ENCODE peak calls at places on chromosomes 2 and 18, in six cellular contexts. B is neuronal stem cell; X is CD8-positive, alpha-beta memory T cell; P is Peyer's patch; R is adrenal gland; M is mesendoderm. D is an unnamed sample.

GRCh38 chr2:71634571-71634970 is 181.2 kb downstream of the DYSF start:
- DNase-seq in B (no peak), X (no peak), P (no peak), R (no peak), M (no peak), D (no peak)

GRCh38 chr18:36493349-36494281 is 196.1 kb downstream of the FHOD3 start:
- DNase-seq in B (no peak), X (no peak), P (no peak), R (no peak), M (peak), D (peak)

GRCh38 chr2:48572797-48573196 is 42.8 kb downstream of the STON1 start:
- DNase-seq in B (no peak), X (no peak), P (no peak), R (no peak), M (peak), D (no peak)

GRCh38 chr2:232549655-232550350 is 554 bp downstream of the TIGD1 start:
- DNase-seq in B (no peak), X (no peak), P (no peak), R (peak), M (no peak), D (no peak)

GRCh38 chr18:79874553-79875530 is 76.6 kb downstream of the SLC66A2 start:
- DNase-seq in B (no peak), X (no peak), P (no peak), R (no peak), M (no peak), D (no peak)

GRCh38 chr18:36199691-36200295 is 12.5 kb downstream of the MOCOS start:
- DNase-seq in B (no peak), X (no peak), P (no peak), R (no peak), M (no peak), D (no peak)

GRCh38 chr2:239736358-239737143 is 288.6 kb downstream of the NDUFA10 start:
- DNase-seq in B (no peak), X (no peak), P (no peak), R (no peak), M (peak), D (no peak)

GRCh38 chr2:121086450-121086849 is 198.6 kb downstream of the TFCP2L1 start:
- DNase-seq in B (no peak), X (no peak), P (no peak), R (no peak), M (no peak), D (no peak)

GRCh38 chr18:62450546-62451395 is 72.1 kb upstream of the ZCCHC2 start:
- DNase-seq in B (no peak), X (no peak), P (peak), R (peak), M (peak), D (peak)

GRCh38 chr2:137865954-137866540 is 98.2 kb upstream of the HNMT start:
- DNase-seq in B (peak), X (peak), P (no peak), R (no peak), M (peak), D (peak)

GRCh38 chr2:177332041-177332991 is 60.3 kb upstream of the AGPS start:
- DNase-seq in B (peak), X (peak), P (no peak), R (peak), M (peak), D (peak)

GRCh38 chr2:2524340-2524941 is 193.4 kb upstream of the MYT1L start:
- DNase-seq in B (no peak), X (no peak), P (no peak), R (no peak), M (no peak), D (no peak)

GRCh38 chr18:49784427-49785185 is 28.7 kb downstream of the ACAA2 start:
- DNase-seq in B (no peak), X (no peak), P (no peak), R (no peak), M (no peak), D (no peak)

GRCh38 chr2:20467789-20468548 is 21.1 kb downstream of the RHOB start:
- DNase-seq in B (no peak), X (no peak), P (no peak), R (no peak), M (no peak), D (no peak)

GRCh38 chr2:135657806-135658582 is 83.7 kb upstream of the UBXN4 start:
- DNase-seq in B (no peak), X (peak), P (no peak), R (no peak), M (no peak), D (peak)

GRCh38 chr2:43402002-43402401 is 175.6 kb upstream of the ZFP36L2 start:
- DNase-seq in B (no peak), X (no peak), P (no peak), R (no peak), M (no peak), D (no peak)

GRCh38 chr2:173750332-173750731 is 214.8 kb downstream of the SP3 start:
- DNase-seq in B (peak), X (no peak), P (no peak), R (no peak), M (peak), D (no peak)

GRCh38 chr18:43870626-43871025 is 593.3 kb upstream of the SYT4 start:
- DNase-seq in B (no peak), X (no peak), P (no peak), R (no peak), M (no peak), D (no peak)

GRCh38 chr2:174692256-174692830 is 71.9 kb downstream of the CHRNA1 start:
- DNase-seq in B (no peak), X (no peak), P (no peak), R (peak), M (no peak), D (no peak)

GRCh38 chr18:79852561-79853302 is 55.0 kb downstream of the KCNG2 start:
- DNase-seq in B (no peak), X (no peak), P (peak), R (no peak), M (no peak), D (no peak)

GRCh38 chr2:3117650-3118216 is 259.9 kb downstream of the EIPR1 start:
- DNase-seq in B (no peak), X (no peak), P (no peak), R (no peak), M (no peak), D (no peak)

GRCh38 chr2:26245810-26246209 is 1.1 kb downstream of the HADHB start:
- DNase-seq in B (no peak), X (no peak), P (no peak), R (no peak), M (peak), D (peak)

GRCh38 chr2:151808258-151809072 is 19.8 kb downstream of the ARL5A start:
- DNase-seq in B (no peak), X (peak), P (no peak), R (no peak), M (no peak), D (peak)

GRCh38 chr2:172095905-172096660 is 6.6 kb downstream of the DLX2 start:
- DNase-seq in B (peak), X (peak), P (peak), R (no peak), M (peak), D (no peak)

GRCh38 chr2:235371018-235371417 is 122.8 kb upstream of the AGAP1 start:
- DNase-seq in B (no peak), X (no peak), P (no peak), R (no peak), M (no peak), D (no peak)

GRCh38 chr18:71105078-71105819 is 816.4 kb downstream of the SOCS6 start:
- DNase-seq in B (no peak), X (no peak), P (no peak), R (no peak), M (no peak), D (no peak)

DNA sequence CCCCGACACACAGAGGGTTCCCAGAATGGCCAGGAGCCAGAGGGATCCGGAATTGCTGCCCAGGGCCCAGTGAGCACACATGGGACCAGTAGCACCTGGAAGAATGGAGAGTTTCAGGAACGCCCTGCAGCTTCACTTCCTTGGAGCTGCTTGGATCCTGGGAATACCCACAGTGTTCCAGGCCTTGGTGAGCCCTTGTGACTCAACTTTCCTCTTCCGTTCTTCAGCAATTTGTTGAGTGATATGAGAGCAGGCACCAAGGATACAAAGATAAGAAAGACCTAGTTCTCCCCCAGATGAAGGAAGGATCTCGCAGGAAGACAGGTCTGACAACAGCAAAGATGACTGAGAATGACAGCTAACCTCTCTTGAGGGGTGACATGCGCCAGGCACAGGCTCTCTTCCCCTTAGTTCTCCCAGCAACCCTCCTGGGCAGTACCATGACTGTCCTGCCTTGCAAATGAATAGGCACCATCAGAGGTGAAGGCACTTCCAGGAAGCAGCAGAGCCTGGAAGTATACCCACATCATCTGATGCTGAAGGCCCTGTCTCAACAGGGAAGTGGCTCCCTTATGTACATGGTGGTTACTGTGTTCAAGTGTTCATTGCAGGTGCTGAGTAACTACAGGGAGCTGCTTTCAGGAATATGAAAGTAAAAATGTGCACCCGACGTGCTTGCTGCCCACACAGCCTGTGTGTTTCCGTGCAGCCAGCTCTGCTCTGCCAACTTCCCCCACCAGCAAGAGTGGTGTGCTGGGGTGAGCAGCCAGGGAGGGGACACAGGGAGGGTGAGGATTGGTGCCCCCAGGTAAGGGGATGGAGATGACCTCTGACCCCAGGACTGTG is 116.2 kb downstream of the STPG4 start:
- DNase-seq in B (no peak), X (no peak), P (no peak), R (no peak), M (no peak), D (no peak)
- H3K27ac ChIP-seq in B (no peak), X (no peak), P (no peak), R (peak), M (no peak), D (peak)

GRCh38 chr2:60873381-60873780 is 8.0 kb upstream of the REL start:
- DNase-seq in B (no peak), X (no peak), P (no peak), R (no peak), M (no peak), D (no peak)
- H3K27ac ChIP-seq in B (no peak), X (no peak), P (no peak), R (no peak), M (no peak), D (no peak)

GRCh38 chr18:59085797-59086196 is 53.9 kb upstream of the SEC11C start:
- DNase-seq in B (no peak), X (no peak), P (no peak), R (no peak), M (no peak), D (no peak)
- H3K27ac ChIP-seq in B (no peak), X (no peak), P (no peak), R (no peak), M (no peak), D (no peak)

GRCh38 chr18:23835076-23835475 is 145.8 kb downstream of the LAMA3 start:
- DNase-seq in B (no peak), X (no peak), P (no peak), R (no peak), M (no peak), D (no peak)
- H3K27ac ChIP-seq in B (no peak), X (no peak), P (no peak), R (no peak), M (no peak), D (no peak)

DNA sequence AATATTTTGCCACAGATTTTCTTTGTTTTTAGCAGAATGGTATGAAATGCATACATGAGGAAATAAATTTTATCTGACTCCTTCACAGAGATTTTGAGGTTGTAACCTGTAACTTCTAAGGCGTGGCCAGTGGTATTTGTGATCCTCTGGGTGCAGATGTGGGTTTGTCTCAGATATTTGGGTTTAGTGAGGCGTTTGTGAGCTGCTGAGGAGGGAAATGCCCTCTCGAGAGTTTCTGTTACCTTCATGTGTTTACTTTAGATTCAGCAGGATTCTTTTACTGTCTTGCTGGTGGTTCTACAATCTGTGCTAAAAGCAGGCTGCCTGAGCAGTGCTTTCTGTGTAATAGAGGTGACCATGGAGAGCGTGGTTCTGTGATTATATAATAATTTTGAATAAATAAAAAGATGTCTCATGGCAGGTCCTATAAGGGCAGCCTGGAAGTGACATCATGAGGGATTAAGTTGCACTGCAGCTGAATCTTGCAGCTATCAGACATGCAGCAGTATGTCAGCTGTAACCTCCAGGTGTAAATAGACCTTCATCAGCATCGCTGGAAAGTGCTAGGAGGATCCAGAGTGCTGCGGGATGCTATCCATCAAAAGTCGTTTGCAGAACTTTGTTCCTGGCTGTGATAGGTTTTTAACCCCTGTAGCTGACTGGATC is 34.2 kb downstream of the TANC1 start:
- DNase-seq in B (no peak), X (no peak), P (no peak), R (no peak), M (no peak), D (no peak)
- H3K27ac ChIP-seq in B (no peak), X (no peak), P (no peak), R (no peak), M (no peak), D (no peak)

DNA sequence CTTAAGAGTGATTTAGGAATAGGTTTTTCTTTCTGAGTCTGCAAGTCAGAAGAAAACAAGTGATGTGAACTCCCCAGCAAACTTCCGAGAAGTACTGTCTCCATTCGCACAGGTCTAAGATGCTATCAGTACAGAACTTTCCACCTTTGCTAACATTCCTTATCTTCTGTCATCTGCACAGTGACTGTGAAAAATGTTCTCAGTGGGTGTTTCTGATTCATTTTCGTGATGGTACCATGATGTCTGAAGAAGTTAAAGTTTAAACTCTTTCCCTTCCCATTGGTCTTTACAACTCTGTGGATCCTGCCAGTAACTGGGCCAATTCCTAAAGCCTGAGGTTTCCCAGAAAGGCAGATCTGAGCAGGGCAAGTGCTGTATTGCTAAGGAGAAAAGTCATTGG is 232.5 kb downstream of the OSR1 start:
- DNase-seq in B (no peak), X (no peak), P (no peak), R (no peak), M (no peak), D (no peak)
- H3K27ac ChIP-seq in B (no peak), X (no peak), P (no peak), R (no peak), M (no peak), D (no peak)

DNA sequence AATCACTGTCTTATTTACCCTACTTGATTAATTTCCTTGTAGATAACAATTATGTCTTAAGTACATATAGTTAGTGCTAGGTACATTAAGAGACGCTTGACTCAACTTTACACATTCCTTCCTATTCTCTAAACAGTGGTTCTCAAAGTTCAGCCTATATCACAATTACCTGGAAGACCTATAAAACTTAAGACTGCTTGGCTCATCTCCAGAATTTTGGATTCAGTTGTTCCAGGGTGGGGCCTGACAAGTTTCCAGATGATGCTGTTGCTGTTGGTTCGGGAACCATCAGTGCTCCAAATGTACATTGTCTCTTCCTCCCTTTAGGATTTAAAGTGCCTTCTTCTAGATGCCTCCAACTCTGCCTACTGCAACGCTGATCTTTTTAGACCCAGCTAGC is 4.0 kb downstream of the PPP3R1 start:
- DNase-seq in B (no peak), X (no peak), P (no peak), R (no peak), M (no peak), D (peak)
- H3K27ac ChIP-seq in B (no peak), X (no peak), P (no peak), R (no peak), M (no peak), D (no peak)